ENCODE peak calls at places on chromosome 5, in five cellular contexts. One of them, this sample, is unnamed.

GRCh38 chr5:176902102-176902814 is 3.1 kb upstream of the HK3 start:
- DNase-seq in Calu3: no peak
- DNase-seq in GM13977: no peak
- DNase-seq in A549: no peak
- DNase-seq in GM10248: no peak
- DNase-seq in this sample: no peak

GRCh38 chr5:111383288-111383970 is 128.9 kb downstream of the STARD4 start:
- DNase-seq in Calu3: no peak
- DNase-seq in GM13977: no peak
- DNase-seq in A549: no peak
- DNase-seq in GM10248: no peak
- DNase-seq in this sample: no peak

GRCh38 chr5:113902917-113903681 is 389.6 kb downstream of the YTHDC2 start:
- DNase-seq in Calu3: no peak
- DNase-seq in GM13977: no peak
- DNase-seq in A549: no peak
- DNase-seq in GM10248: no peak
- DNase-seq in this sample: no peak

GRCh38 chr5:38404667-38405276 is 146.4 kb downstream of the EGFLAM start:
- DNase-seq in Calu3: peak
- DNase-seq in GM13977: no peak
- DNase-seq in A549: no peak
- DNase-seq in GM10248: no peak
- DNase-seq in this sample: peak

GRCh38 chr5:56303511-56303910 is 70.4 kb upstream of the ANKRD55 start:
- DNase-seq in Calu3: no peak
- DNase-seq in GM13977: no peak
- DNase-seq in A549: no peak
- DNase-seq in GM10248: no peak
- DNase-seq in this sample: peak

GRCh38 chr5:150492621-150493020 is 15.3 kb upstream of the NDST1 start:
- DNase-seq in Calu3: no peak
- DNase-seq in GM13977: no peak
- DNase-seq in A549: peak
- DNase-seq in GM10248: no peak
- DNase-seq in this sample: no peak

GRCh38 chr5:177113566-177114424 is 19.8 kb upstream of the NSD1 start:
- DNase-seq in Calu3: peak
- DNase-seq in GM13977: peak
- DNase-seq in A549: peak
- DNase-seq in GM10248: peak
- DNase-seq in this sample: peak

GRCh38 chr5:180670157-180670556 is 20.8 kb upstream of the FLT4 start:
- DNase-seq in Calu3: no peak
- DNase-seq in GM13977: no peak
- DNase-seq in A549: no peak
- DNase-seq in GM10248: no peak
- DNase-seq in this sample: no peak

GRCh38 chr5:6510132-6510531 is 61.5 kb downstream of the UBE2QL1 start:
- DNase-seq in Calu3: no peak
- DNase-seq in GM13977: no peak
- DNase-seq in A549: no peak
- DNase-seq in GM10248: no peak
- DNase-seq in this sample: no peak

GRCh38 chr5:91281409-91281808 is 101.7 kb downstream of the ARRDC3 start:
- DNase-seq in Calu3: no peak
- DNase-seq in GM13977: no peak
- DNase-seq in A549: no peak
- DNase-seq in GM10248: no peak
- DNase-seq in this sample: no peak

GRCh38 chr5:163649522-163649921 is 144.1 kb downstream of the MAT2B start:
- DNase-seq in Calu3: no peak
- DNase-seq in GM13977: no peak
- DNase-seq in A549: no peak
- DNase-seq in GM10248: no peak
- DNase-seq in this sample: no peak

GRCh38 chr5:108642170-108642906 is 105.4 kb upstream of the FER start:
- DNase-seq in Calu3: peak
- DNase-seq in GM13977: peak
- DNase-seq in A549: peak
- DNase-seq in GM10248: peak
- DNase-seq in this sample: peak

GRCh38 chr5:98769256-98770157 is 4.0 kb upstream of the RGMB start:
- DNase-seq in Calu3: peak
- DNase-seq in GM13977: peak
- DNase-seq in A549: peak
- DNase-seq in GM10248: peak
- DNase-seq in this sample: no peak

GRCh38 chr5:139392678-139393496 is 2.0 kb downstream of the PROB1 start:
- DNase-seq in Calu3: peak
- DNase-seq in GM13977: peak
- DNase-seq in A549: peak
- DNase-seq in GM10248: peak
- DNase-seq in this sample: peak

GRCh38 chr5:166354277-166354676 is 1937.2 kb upstream of the WWC1 start:
- DNase-seq in Calu3: no peak
- DNase-seq in GM13977: no peak
- DNase-seq in A549: no peak
- DNase-seq in GM10248: no peak
- DNase-seq in this sample: no peak

GRCh38 chr5:19880859-19881436 is 107.1 kb downstream of the CDH18 start:
- DNase-seq in Calu3: peak
- DNase-seq in GM13977: no peak
- DNase-seq in A549: no peak
- DNase-seq in GM10248: no peak
- DNase-seq in this sample: peak

GRCh38 chr5:143701476-143701875 is 110.5 kb upstream of the HMHB1 start:
- DNase-seq in Calu3: no peak
- DNase-seq in GM13977: no peak
- DNase-seq in A549: no peak
- DNase-seq in GM10248: no peak
- DNase-seq in this sample: no peak

GRCh38 chr5:134245101-134245604 is 19.3 kb upstream of the PPP2CA start:
- DNase-seq in Calu3: peak
- DNase-seq in GM13977: no peak
- DNase-seq in A549: no peak
- DNase-seq in GM10248: no peak
- DNase-seq in this sample: peak

This sample was measured in Caco-2.